ENCODE peak calls at places on chromosomes 1 and 21, in nine cellular contexts. R, U, Q, O, W, Z, J, D and S are unnamed samples.

GRCh38 chr1:207659545-207660148 is 14.7 kb downstream of the CR1L start:
- DNase-seq in R (no peak), U (no peak), Q (no peak), O (no peak), W (no peak), Z (no peak), J (no peak), D (no peak), S (no peak)

GRCh38 chr1:201634261-201634660 is 95.3 kb downstream of the NAV1 start:
- DNase-seq in R (no peak), U (no peak), Q (no peak), O (peak), W (no peak), Z (no peak), J (no peak), D (no peak), S (no peak)

GRCh38 chr1:86382878-86383277 is 13.2 kb downstream of the ODF2L start:
- DNase-seq in R (no peak), U (no peak), Q (no peak), O (peak), W (no peak), Z (no peak), J (no peak), D (no peak), S (no peak)

GRCh38 chr21:34836103-34836932 is 167.5 kb downstream of the CLIC6 start:
- DNase-seq in R (peak), U (no peak), Q (no peak), O (peak), W (no peak), Z (peak), J (peak), D (no peak), S (no peak)

GRCh38 chr1:29171089-29171488 is 10.6 kb downstream of the SRSF4 start:
- DNase-seq in R (no peak), U (no peak), Q (no peak), O (peak), W (no peak), Z (no peak), J (no peak), D (no peak), S (peak)

GRCh38 chr1:7401814-7402547 is 369.1 kb upstream of the VAMP3 start:
- DNase-seq in R (peak), U (no peak), Q (no peak), O (peak), W (no peak), Z (peak), J (no peak), D (no peak), S (no peak)

GRCh38 chr1:223620297-223620900 is 45.1 kb downstream of the CAPN8 start:
- DNase-seq in R (no peak), U (no peak), Q (no peak), O (no peak), W (no peak), Z (no peak), J (no peak), D (no peak), S (no peak)

GRCh38 chr1:243447342-243447741 is 191.5 kb downstream of the SDCCAG8 start:
- DNase-seq in R (no peak), U (no peak), Q (no peak), O (peak), W (no peak), Z (peak), J (no peak), D (peak), S (no peak)

GRCh38 chr1:210332233-210332632 is 3.5 kb downstream of the HHAT start:
- DNase-seq in R (no peak), U (no peak), Q (no peak), O (no peak), W (no peak), Z (no peak), J (no peak), D (no peak), S (no peak)

GRCh38 chr1:241424480-241424971 is 67.5 kb upstream of the RGS7 start:
- DNase-seq in R (no peak), U (no peak), Q (peak), O (no peak), W (no peak), Z (no peak), J (no peak), D (no peak), S (no peak)

GRCh38 chr1:101431956-101432510 is 195.2 kb downstream of the S1PR1 start:
- DNase-seq in R (no peak), U (no peak), Q (no peak), O (no peak), W (peak), Z (no peak), J (no peak), D (no peak), S (no peak)

GRCh38 chr1:165456114-165456513 is 11.2 kb upstream of the RXRG start:
- DNase-seq in R (no peak), U (no peak), Q (no peak), O (no peak), W (no peak), Z (no peak), J (no peak), D (no peak), S (no peak)

GRCh38 chr21:44517175-44517899 is 22.7 kb downstream of the KRTAP10-1 start:
- DNase-seq in R (no peak), U (peak), Q (no peak), O (peak), W (no peak), Z (no peak), J (no peak), D (peak), S (no peak)

GRCh38 chr1:7407980-7408770 is 362.9 kb upstream of the VAMP3 start:
- DNase-seq in R (peak), U (no peak), Q (no peak), O (no peak), W (no peak), Z (no peak), J (peak), D (peak), S (no peak)

GRCh38 chr1:47752048-47752451 is 245.1 kb downstream of the TRABD2B start:
- DNase-seq in R (peak), U (no peak), Q (no peak), O (no peak), W (no peak), Z (no peak), J (peak), D (no peak), S (no peak)

GRCh38 chr1:243482237-243483022 is 226.6 kb downstream of the SDCCAG8 start:
- DNase-seq in R (no peak), U (no peak), Q (no peak), O (peak), W (no peak), Z (peak), J (no peak), D (no peak), S (peak)

GRCh38 chr1:181985281-181985680 is 76.2 kb downstream of the ZNF648 start:
- DNase-seq in R (no peak), U (no peak), Q (no peak), O (no peak), W (no peak), Z (no peak), J (no peak), D (no peak), S (no peak)

GRCh38 chr21:44035244-44035643 is 23.1 kb downstream of the TRAPPC10 start:
- DNase-seq in R (no peak), U (no peak), Q (no peak), O (no peak), W (no peak), Z (no peak), J (no peak), D (no peak), S (no peak)